ENCODE peak calls at places on chromosome 11, in five cellular contexts. E, Z, D, V and T are unnamed samples.

GRCh38 chr11:8948901-8949300 is 6.1 kb upstream of the ASCL3 start:
- DNase-seq in E (no peak), Z (no peak), D (no peak), V (no peak), T (no peak)

GRCh38 chr11:73493838-73494598 is 103.9 kb downstream of the FAM168A start:
- DNase-seq in E (no peak), Z (peak), D (no peak), V (no peak), T (peak)

GRCh38 chr11:60251485-60252207 is 8.7 kb upstream of the MS4A4E start:
- DNase-seq in E (peak), Z (peak), D (no peak), V (peak), T (no peak)

GRCh38 chr11:48248902-48249301 is 4.0 kb downstream of the OR4X2 start:
- DNase-seq in E (no peak), Z (no peak), D (no peak), V (no peak), T (no peak)

GRCh38 chr11:45245237-45246045 is 40.7 kb downstream of the SYT13 start:
- DNase-seq in E (no peak), Z (no peak), D (no peak), V (no peak), T (no peak)

GRCh38 chr11:61133145-61133544 is 28.1 kb downstream of the VPS37C start:
- DNase-seq in E (no peak), Z (no peak), D (no peak), V (no peak), T (no peak)

GRCh38 chr11:61732705-61733104 is 19.7 kb upstream of the MYRF start:
- DNase-seq in E (no peak), Z (no peak), D (no peak), V (no peak), T (peak)

GRCh38 chr11:100774132-100774531 is 87.0 kb downstream of the ARHGAP42 start:
- DNase-seq in E (no peak), Z (no peak), D (peak), V (no peak), T (no peak)

GRCh38 chr11:112321521-112322172 is 61.0 kb upstream of the PLET1 start:
- DNase-seq in E (no peak), Z (peak), D (peak), V (peak), T (no peak)

GRCh38 chr11:108891143-108891542 is 226.3 kb downstream of the DDX10 start:
- DNase-seq in E (no peak), Z (no peak), D (no peak), V (no peak), T (no peak)

GRCh38 chr11:2790581-2790925 is 90.8 kb upstream of the KCNQ1OT1 start:
- DNase-seq in E (no peak), Z (no peak), D (no peak), V (no peak), T (no peak)

GRCh38 chr11:100785148-100785983 is 98.3 kb downstream of the ARHGAP42 start:
- DNase-seq in E (no peak), Z (peak), D (no peak), V (no peak), T (no peak)

GRCh38 chr11:110362916-110363574 is 66.6 kb upstream of the RDX start:
- DNase-seq in E (peak), Z (peak), D (no peak), V (no peak), T (no peak)

GRCh38 chr11:43922974-43923326 is 19.5 kb upstream of the C11orf96 start:
- DNase-seq in E (no peak), Z (no peak), D (no peak), V (no peak), T (no peak)

GRCh38 chr11:66178183-66178582 is 90.3 kb upstream of the RAB1B start:
- DNase-seq in E (no peak), Z (no peak), D (no peak), V (no peak), T (no peak)

GRCh38 chr11:72814831-72815618 is 814 bp downstream of the ATG16L2 start:
- DNase-seq in E (no peak), Z (peak), D (peak), V (peak), T (peak)

GRCh38 chr11:115161876-115162275 is 342.3 kb downstream of the CADM1 start:
- DNase-seq in E (no peak), Z (no peak), D (no peak), V (no peak), T (no peak)

GRCh38 chr11:46665356-46665755 is 35.1 kb downstream of the ARHGAP1 start:
- DNase-seq in E (no peak), Z (no peak), D (no peak), V (no peak), T (no peak)

GRCh38 chr11:19673924-19674390 is 38.7 kb upstream of the NAV2 start:
- DNase-seq in E (no peak), Z (no peak), D (peak), V (no peak), T (no peak)

GRCh38 chr11:14350215-14350614 is 8.8 kb downstream of the RRAS2 start:
- DNase-seq in E (no peak), Z (no peak), D (no peak), V (no peak), T (no peak)

GRCh38 chr11:117823941-117824420 is 563 bp downstream of the FXYD2 start:
- DNase-seq in E (no peak), Z (no peak), D (peak), V (no peak), T (no peak)

GRCh38 chr11:115665345-115665901 is 161.2 kb upstream of the CADM1 start:
- DNase-seq in E (peak), Z (no peak), D (no peak), V (no peak), T (no peak)

GRCh38 chr11:9753031-9753430 is 89.2 kb downstream of the SWAP70 start:
- DNase-seq in E (no peak), Z (no peak), D (no peak), V (no peak), T (peak)

GRCh38 chr11:47236482-47236881 is 12.1 kb downstream of the ACP2 start:
- DNase-seq in E (no peak), Z (no peak), D (no peak), V (no peak), T (no peak)

GRCh38 chr11:9219572-9219971 is 45.6 kb downstream of the DENND5A start:
- DNase-seq in E (no peak), Z (peak), D (no peak), V (no peak), T (no peak)

GRCh38 chr11:74086242-74086884 is 77.5 kb upstream of the UCP3 start:
- DNase-seq in E (no peak), Z (no peak), D (no peak), V (no peak), T (no peak)

GRCh38 chr11:71144010-71144409 is 108.4 kb downstream of the SHANK2 start:
- DNase-seq in E (no peak), Z (no peak), D (no peak), V (no peak), T (no peak)

GRCh38 chr11:86087281-86087680 is 18.4 kb upstream of the PICALM start:
- DNase-seq in E (no peak), Z (no peak), D (no peak), V (no peak), T (no peak)

GRCh38 chr11:70466154-70466553 is 67.8 kb downstream of the CTTN start:
- DNase-seq in E (no peak), Z (no peak), D (no peak), V (no peak), T (no peak)

GRCh38 chr11:114259124-114259526 is 37.1 kb upstream of the NNMT start:
- DNase-seq in E (no peak), Z (no peak), D (no peak), V (no peak), T (no peak)

GRCh38 chr11:86743223-86744118 is 56.9 kb upstream of the PRSS23 start:
- DNase-seq in E (no peak), Z (peak), D (peak), V (no peak), T (no peak)

GRCh38 chr11:10511046-10511711 is 29.8 kb downstream of the RNF141 start:
- DNase-seq in E (no peak), Z (no peak), D (no peak), V (no peak), T (no peak)

GRCh38 chr11:69234740-69235710 is 58.9 kb upstream of the MYEOV start:
- DNase-seq in E (no peak), Z (no peak), D (no peak), V (no peak), T (no peak)

GRCh38 chr11:105912666-105913065 is 109.4 kb downstream of the MSANTD4 start:
- DNase-seq in E (no peak), Z (no peak), D (no peak), V (no peak), T (no peak)

GRCh38 chr11:65310756-65311155 is 3.9 kb upstream of the CDC42EP2 start:
- DNase-seq in E (no peak), Z (no peak), D (no peak), V (no peak), T (no peak)

GRCh38 chr11:131688056-131688693 is 317.8 kb downstream of the NTM start:
- DNase-seq in E (peak), Z (peak), D (peak), V (peak), T (peak)

GRCh38 chr11:46049325-46049860 is 71.9 kb downstream of the PHF21A start:
- DNase-seq in E (no peak), Z (no peak), D (no peak), V (no peak), T (no peak)

GRCh38 chr11:75461136-75461535 is 28.1 kb upstream of the KLHL35 start:
- DNase-seq in E (no peak), Z (no peak), D (no peak), V (no peak), T (no peak)

GRCh38 chr11:34358258-34358665 is 452 bp upstream of the ABTB2 start:
- DNase-seq in E (peak), Z (no peak), D (peak), V (no peak), T (peak)

GRCh38 chr11:61587541-61587941 is 6.7 kb upstream of the SYT7 start:
- DNase-seq in E (no peak), Z (no peak), D (peak), V (no peak), T (no peak)